ENCODE peak calls at places on chromosomes 16 and 17, in five cellular contexts. Q is H7, Z is IMR-90, P is adrenal gland, J is fibroblast of mammary gland. U is an unnamed sample.

GRCh38 chr17:45895969-45896793 is 1.8 kb downstream of the MAPT start:
- DNase-seq in J (no peak), P (no peak), Z (no peak), Q (peak), U (peak)

GRCh38 chr17:3710951-3711383 is 12.7 kb upstream of the HASPIN start:
- DNase-seq in Z (peak), P (no peak), J (peak), Q (no peak), U (peak)

GRCh38 chr16:5836979-5837670 is 739.5 kb upstream of the EEF2KMT start:
- DNase-seq in J (no peak), Q (no peak), Z (no peak), P (no peak), U (no peak)

GRCh38 chr17:32483451-32484019 is 3.3 kb upstream of the CDK5R1 start:
- DNase-seq in Q (peak), J (peak), Z (peak), P (peak), U (peak)

GRCh38 chr17:32503251-32504165 is 16.7 kb downstream of the CDK5R1 start:
- DNase-seq in J (no peak), Q (peak), Z (no peak), P (no peak), U (no peak)

GRCh38 chr16:20803192-20803560 is 3.1 kb downstream of the ERI2 start:
- DNase-seq in Q (no peak), Z (peak), P (no peak), J (peak), U (no peak)

GRCh38 chr17:48191362-48191761 is 83.8 kb downstream of the SNX11 start:
- DNase-seq in Q (no peak), J (no peak), P (no peak), Z (no peak), U (no peak)

GRCh38 chr17:40025991-40026815 is 11.0 kb downstream of the CSF3 start:
- DNase-seq in Z (no peak), Q (no peak), J (peak), P (no peak), U (peak)

GRCh38 chr17:72175787-72176515 is 55.1 kb downstream of the SOX9 start:
- DNase-seq in P (no peak), J (no peak), Z (peak), Q (no peak), U (no peak)

GRCh38 chr17:45320931-45321461 is 4.2 kb upstream of the MAP3K14 start:
- DNase-seq in Q (no peak), P (peak), J (peak), Z (peak), U (peak)

GRCh38 chr16:68197250-68197649 is 38.7 kb downstream of the ESRP2 start:
- DNase-seq in J (peak), Q (no peak), P (no peak), Z (peak), U (peak)

GRCh38 chr16:27199747-27200146 is 3.6 kb upstream of the KDM8 start:
- DNase-seq in Q (no peak), Z (no peak), P (no peak), J (no peak), U (peak)

DNA sequence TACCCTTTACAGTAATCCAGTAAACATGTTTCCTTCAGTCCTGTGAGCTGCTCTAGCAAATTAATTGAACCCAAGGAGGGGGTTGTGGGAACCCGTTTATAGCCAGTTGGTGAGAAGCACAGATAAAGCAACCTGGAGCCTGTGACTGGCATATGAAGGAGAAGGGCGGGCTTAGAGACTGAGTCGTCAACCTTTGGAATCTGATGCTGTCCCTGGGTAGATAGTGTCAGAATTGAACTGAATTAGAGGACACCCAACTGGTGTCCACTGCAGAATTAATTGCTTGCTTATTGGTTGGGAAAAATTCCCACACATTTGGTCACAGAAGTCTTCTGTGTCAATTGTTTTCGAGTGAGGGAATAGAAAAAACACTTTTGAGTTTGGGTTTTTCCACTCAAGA is 12.8 kb upstream of the RSKR start:
- DNase-seq in Q (no peak), J (no peak), Z (no peak), P (no peak), U (no peak)
- H3K4me3 ChIP-seq in Q (no peak), J (no peak), Z (no peak), P (no peak), U (no peak)

GRCh38 chr17:19979917-19980770 is 2.5 kb upstream of the AKAP10 start:
- DNase-seq in P (peak), Q (peak), J (peak), Z (no peak), U (peak)
- H3K4me3 ChIP-seq in P (peak), Q (peak), J (no peak), Z (no peak), U (peak)

DNA sequence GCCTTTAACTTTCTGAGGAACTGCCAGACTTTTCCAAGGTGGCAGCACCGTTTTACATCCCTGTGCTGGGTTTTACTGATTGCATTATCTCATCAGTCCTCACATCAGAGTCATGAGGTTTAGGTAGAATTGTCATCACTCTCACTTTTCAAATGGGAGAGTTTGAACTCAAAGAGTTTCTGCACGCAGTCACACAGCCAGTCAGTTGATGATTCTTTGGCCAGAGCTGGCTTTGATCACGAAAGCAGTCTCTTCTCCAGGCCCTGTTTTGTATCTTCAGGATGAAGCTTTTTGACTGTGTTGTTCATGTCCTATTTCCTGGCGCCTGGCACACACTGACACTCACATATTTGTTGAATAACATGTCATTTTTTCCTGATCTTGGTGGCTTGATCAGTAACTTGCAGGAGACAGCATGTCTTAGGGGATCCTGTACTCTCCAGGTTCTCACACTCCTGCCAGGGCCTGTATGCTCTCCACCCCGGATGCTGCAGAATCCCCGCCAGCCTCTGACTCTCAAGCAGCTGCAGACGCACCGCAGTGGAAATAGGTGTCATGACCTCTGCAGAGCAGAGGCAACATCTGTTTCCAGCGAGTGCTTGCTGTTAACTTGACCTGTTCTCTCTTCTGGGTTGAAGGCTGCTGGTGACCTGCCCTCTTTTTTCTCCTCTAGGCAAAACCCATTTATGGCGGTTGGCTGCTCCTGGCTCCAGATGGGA is 32.9 kb downstream of the MPRIP start:
- DNase-seq in J (peak), P (peak), Q (no peak), Z (peak), U (peak)
- H3K4me3 ChIP-seq in J (no peak), P (no peak), Q (no peak), Z (no peak), U (no peak)

DNA sequence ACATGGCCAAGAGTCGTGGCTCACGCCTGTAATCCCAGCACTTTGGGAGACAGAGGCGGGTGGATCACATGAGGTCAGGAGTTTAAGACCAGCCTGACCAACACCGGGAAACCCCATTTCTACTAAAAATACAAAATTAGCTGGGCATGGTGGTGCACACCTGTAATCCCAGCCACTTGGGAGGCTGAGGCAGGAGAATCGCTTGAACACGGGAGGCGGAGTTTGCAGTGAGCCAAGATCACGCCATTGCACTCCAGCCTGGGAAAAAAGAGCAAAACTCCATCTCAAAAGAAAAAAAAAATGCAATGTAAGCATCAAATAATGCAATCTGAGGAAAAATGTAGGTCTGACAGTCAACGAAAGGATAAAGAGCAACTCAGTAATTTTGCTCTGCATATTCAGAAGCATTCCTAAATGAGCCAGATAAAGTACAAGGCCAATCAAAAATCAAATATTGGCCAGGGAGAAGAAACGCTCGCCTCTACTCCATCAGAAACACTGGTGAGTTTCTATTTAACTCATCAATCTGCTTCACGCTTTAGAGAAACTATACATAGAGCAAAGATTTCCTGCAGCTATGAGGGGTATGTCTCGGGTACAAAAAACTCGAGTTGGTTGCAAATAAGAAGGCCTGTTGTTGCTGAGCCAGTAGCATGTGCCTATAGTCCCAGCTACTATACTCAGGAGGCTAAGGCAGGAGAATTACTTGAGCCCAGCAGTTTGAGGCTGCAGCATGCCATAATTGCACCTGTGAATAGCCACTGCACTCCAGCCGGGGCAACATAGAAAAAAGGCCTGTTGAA is 3.7 kb downstream of the TXNDC11 start:
- DNase-seq in Q (no peak), J (no peak), Z (no peak), P (no peak), U (no peak)
- H3K4me3 ChIP-seq in Q (no peak), J (no peak), Z (no peak), P (no peak), U (no peak)

DNA sequence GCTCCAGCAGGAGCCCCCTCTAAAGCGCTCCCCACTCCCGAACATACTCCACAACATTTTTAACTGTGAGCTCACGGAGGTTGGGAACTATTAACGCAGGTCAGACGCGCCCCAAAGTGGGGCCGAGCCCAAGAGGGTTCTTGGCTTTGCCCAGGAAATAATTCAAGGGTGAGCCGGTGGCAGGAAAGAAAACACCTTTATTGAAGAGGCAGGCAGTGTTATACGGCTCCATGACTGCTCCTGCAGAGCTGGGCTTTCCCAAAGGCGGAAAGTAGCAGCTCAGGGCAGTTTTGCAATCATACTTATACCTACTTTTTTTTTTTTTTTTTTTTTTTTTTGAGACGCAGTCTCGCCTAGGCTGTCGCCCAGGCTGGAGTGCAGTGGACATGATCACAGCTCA is 6.2 kb downstream of the ADCY9 start:
- DNase-seq in Z (no peak), P (no peak), Q (no peak), J (no peak), U (no peak)
- H3K4me3 ChIP-seq in Z (no peak), P (no peak), Q (no peak), J (no peak), U (no peak)

U was measured in choroid plexus epithelial cell.